ENCODE peak calls at places on chromosomes 11 and 22, in eight cellular contexts. A, S, M, P, V, G, O and N are unnamed samples.

GRCh38 chr11:79200398-79201070 is 240.3 kb downstream of the TENM4 start:
- DNase-seq in S (no peak), P (no peak), A (no peak), V (peak; percentile 19), G (no peak), M (no peak), O (no peak), N (no peak)

GRCh38 chr11:133951484-133952198 is 5.1 kb downstream of the IGSF9B start:
- DNase-seq in A (no peak), S (peak; percentile 42), O (no peak), P (no peak), M (peak; percentile 33), G (no peak), V (peak; percentile 26), N (peak; percentile 85)

GRCh38 chr11:112162761-112163669 is 879 bp downstream of the IL18 start:
- DNase-seq in S (peak; percentile 69), O (no peak), M (no peak), G (no peak), A (no peak), P (no peak), V (peak; percentile 45), N (no peak)

GRCh38 chr11:45885274-45885920 is at the start of gene MAPK8IP1:
- DNase-seq in S (peak; percentile 52), P (peak; percentile 32), O (peak; percentile 76), M (peak; percentile 91), A (peak; percentile 31), G (peak; percentile 42), V (peak; percentile 18), N (peak; percentile 71)

GRCh38 chr11:85759915-85760314 is 51.0 kb downstream of the SYTL2 start:
- DNase-seq in S (peak; percentile 95), V (peak; percentile 86), G (no peak), A (no peak), O (no peak), M (peak; percentile 72), P (no peak), N (peak; percentile 77)

GRCh38 chr11:44628730-44629361 is 63.4 kb downstream of the CD82 start:
- DNase-seq in V (no peak), A (no peak), S (no peak), P (no peak), M (peak; percentile 1), G (no peak), O (peak; percentile 42), N (no peak)

GRCh38 chr22:25029181-25029580 is 76.7 kb downstream of the KIAA1671 start:
- DNase-seq in G (no peak), P (no peak), A (no peak), O (no peak), S (no peak), V (no peak), M (no peak), N (no peak)

GRCh38 chr11:61947486-61948210 is 2.5 kb upstream of the BEST1 start:
- DNase-seq in S (peak; percentile 89), A (peak; percentile 51), G (peak; percentile 89), M (peak; percentile 90), V (peak; percentile 88), P (peak; percentile 43), O (peak; percentile 74), N (peak; percentile 91)

GRCh38 chr11:86790867-86791849 is 9.2 kb upstream of the PRSS23 start:
- DNase-seq in O (no peak), G (no peak), M (no peak), A (no peak), P (no peak), S (no peak), V (no peak), N (no peak)

GRCh38 chr22:39197578-39197977 is 45.1 kb upstream of the CBX7 start:
- DNase-seq in A (no peak), S (no peak), P (no peak), O (no peak), M (no peak), V (no peak), G (no peak), N (no peak)

GRCh38 chr22:41302016-41302767 is 867 bp downstream of the ZC3H7B start:
- DNase-seq in V (no peak), A (no peak), S (peak; percentile 24), G (no peak), M (peak; percentile 54), P (no peak), O (peak; percentile 56), N (peak; percentile 65)

GRCh38 chr22:38792833-38793232 is 1.1 kb downstream of the DNAL4 start:
- DNase-seq in G (no peak), V (peak; percentile 50), A (no peak), M (no peak), P (no peak), S (peak; percentile 29), O (no peak), N (peak; percentile 19)

GRCh38 chr11:61745796-61746653 is 6.4 kb upstream of the MYRF start:
- DNase-seq in P (no peak), O (no peak), A (no peak), M (no peak), S (no peak), G (no peak), V (no peak), N (no peak)

GRCh38 chr11:120334894-120335462 is 1.2 kb upstream of the ARHGEF12 start:
- DNase-seq in S (peak; percentile 87), P (no peak), V (peak; percentile 92), O (peak; percentile 79), A (peak; percentile 32), M (peak; percentile 69), G (peak; percentile 87), N (peak; percentile 90)

GRCh38 chr11:72630104-72630852 is 43.9 kb downstream of the PDE2A start:
- DNase-seq in S (no peak), P (no peak), O (no peak), V (no peak), A (no peak), M (no peak), G (no peak), N (no peak)

GRCh38 chr11:32385998-32386397 is 49.3 kb downstream of the WT1 start:
- DNase-seq in G (peak; percentile 31), O (no peak), M (peak; percentile 61), S (peak; percentile 21), A (no peak), V (peak; percentile 51), P (no peak), N (peak; percentile 47)

GRCh38 chr11:43951231-43951630 is 8.8 kb downstream of the C11orf96 start:
- DNase-seq in V (no peak), P (no peak), A (no peak), S (no peak), M (no peak), G (no peak), O (no peak), N (no peak)

GRCh38 chr11:112751763-112752162 is 209.5 kb upstream of the NCAM1 start:
- DNase-seq in M (no peak), S (no peak), O (no peak), A (no peak), V (no peak), P (no peak), G (no peak), N (no peak)

GRCh38 chr11:95790933-95791247 is 592 bp downstream of the CEP57 start:
- DNase-seq in S (peak; percentile 51), M (peak; percentile 43), V (peak; percentile 68), O (peak; percentile 76), A (peak; percentile 37), P (peak; percentile 28), G (peak; percentile 55), N (peak; percentile 71)

GRCh38 chr11:96014234-96014633 is 90.3 kb upstream of the MTMR2 start:
- DNase-seq in M (peak; percentile 39), A (no peak), O (no peak), P (no peak), V (peak; percentile 82), S (peak; percentile 69), G (no peak), N (peak; percentile 70)

GRCh38 chr11:65615950-65616574 is 486 bp downstream of the PCNX3 start:
- DNase-seq in S (peak; percentile 39), A (peak; percentile 46), P (no peak), M (peak; percentile 80), O (no peak), V (no peak), G (no peak), N (peak; percentile 36)

GRCh38 chr11:66281776-66282467 is 3.9 kb downstream of the CNIH2 start:
- DNase-seq in G (no peak), S (no peak), V (no peak), A (no peak), O (no peak), P (no peak), M (no peak), N (no peak)

GRCh38 chr22:25402501-25403283 is 161.8 kb upstream of the GRK3 start:
- DNase-seq in G (peak; percentile 73), M (peak; percentile 29), S (peak; percentile 73), A (no peak), V (peak; percentile 53), O (no peak), P (no peak), N (peak; percentile 70)

GRCh38 chr22:25083414-25084166 is 116.1 kb upstream of the CRYBB3 start:
- DNase-seq in G (no peak), A (no peak), O (no peak), P (no peak), S (no peak), V (no peak), M (no peak), N (no peak)

GRCh38 chr11:95563859-95564258 is 225.7 kb downstream of the FAM76B start:
- DNase-seq in G (no peak), P (no peak), S (no peak), M (peak; percentile 24), A (no peak), V (no peak), O (no peak), N (peak; percentile 74)